ENCODE peak calls at places on chromosomes 6 and 20, in six cellular contexts. P, M, T, J, W and E are unnamed samples.

GRCh38 chr20:37984018-37984785 is 49.1 kb downstream of the TTI1 start:
- DNase-seq in M (no peak), J (peak), W (peak), P (no peak), T (no peak), E (no peak)

GRCh38 chr6:168418631-168419250 is 22.2 kb upstream of the SMOC2 start:
- DNase-seq in T (no peak), W (no peak), P (no peak), J (no peak), M (no peak), E (no peak)

GRCh38 chr6:11416936-11417576 is 120.5 kb upstream of the TMEM170B start:
- DNase-seq in J (no peak), P (no peak), W (no peak), T (no peak), M (no peak), E (no peak)

GRCh38 chr6:135021310-135022049 is 33.1 kb downstream of the HBS1L start:
- DNase-seq in T (no peak), W (no peak), J (no peak), M (peak), P (no peak), E (no peak)

GRCh38 chr6:72953901-72954494 is 271.3 kb downstream of the KHDC1L start:
- DNase-seq in J (no peak), P (no peak), W (no peak), M (no peak), T (no peak), E (no peak)

GRCh38 chr6:110560239-110561015 is 84.0 kb upstream of the SLC22A16 start:
- DNase-seq in J (no peak), W (no peak), P (no peak), M (peak), T (no peak), E (no peak)

GRCh38 chr6:44051516-44051915 is 75.7 kb downstream of the MRPL14 start:
- DNase-seq in T (no peak), P (no peak), W (no peak), M (no peak), J (no peak), E (peak)

GRCh38 chr6:166514196-166514595 is 72.3 kb downstream of the RAMACL start:
- DNase-seq in P (no peak), T (peak), J (no peak), W (no peak), M (no peak), E (no peak)

GRCh38 chr6:99393366-99393697 is 663 bp downstream of the COQ3 start:
- DNase-seq in P (no peak), M (no peak), T (no peak), W (no peak), J (no peak), E (no peak)

GRCh38 chr6:90274481-90275030 is 22.1 kb downstream of the BACH2 start:
- DNase-seq in W (no peak), T (no peak), J (peak), P (no peak), M (peak), E (no peak)

GRCh38 chr6:144955853-144956252 is 670.7 kb downstream of the UTRN start:
- DNase-seq in W (no peak), M (no peak), P (peak), J (no peak), T (no peak), E (peak)

GRCh38 chr6:166825553-166826145 is 130.7 kb downstream of the RNASET2 start:
- DNase-seq in M (no peak), J (no peak), P (peak), T (no peak), W (no peak), E (peak)

GRCh38 chr20:45630366-45630765 is 718 bp downstream of the WFDC9 start:
- DNase-seq in T (no peak), P (no peak), W (no peak), J (no peak), M (no peak), E (peak)

GRCh38 chr6:137045221-137045789 is 540 bp upstream of the IL20RA start:
- DNase-seq in P (no peak), J (no peak), T (no peak), M (no peak), W (no peak), E (no peak)

GRCh38 chr6:37501632-37502466 is 2.2 kb upstream of the CCDC167 start:
- DNase-seq in P (no peak), M (no peak), J (no peak), W (no peak), T (no peak), E (no peak)

GRCh38 chr6:168088161-168089106 is 9.4 kb upstream of the FRMD1 start:
- DNase-seq in M (no peak), T (no peak), W (peak), P (peak), J (peak), E (peak)

GRCh38 chr6:111462770-111463391 is 20.1 kb downstream of the REV3L start:
- DNase-seq in M (no peak), J (no peak), T (no peak), P (no peak), W (no peak), E (no peak)

GRCh38 chr6:121260651-121261102 is 73.6 kb downstream of the TBC1D32 start:
- DNase-seq in P (no peak), W (peak), T (no peak), J (no peak), M (no peak), E (no peak)

GRCh38 chr6:16591681-16592549 is 169.3 kb downstream of the ATXN1 start:
- DNase-seq in W (no peak), T (no peak), M (peak), J (no peak), P (no peak), E (no peak)

GRCh38 chr6:147000545-147001488 is 203.4 kb upstream of the STXBP5 start:
- DNase-seq in M (no peak), P (no peak), W (no peak), J (no peak), T (no peak), E (peak)

GRCh38 chr6:73134588-73134987 is 90.7 kb downstream of the KHDC1L start:
- DNase-seq in P (no peak), T (no peak), J (no peak), M (peak), W (no peak), E (peak)

GRCh38 chr6:151161363-151161762 is 78.4 kb upstream of the AKAP12 start:
- DNase-seq in M (no peak), J (no peak), W (no peak), P (no peak), T (no peak), E (no peak)

GRCh38 chr6:169958510-169958909 is 207.1 kb downstream of the ERMARD start:
- DNase-seq in W (peak), T (no peak), J (no peak), M (no peak), P (no peak), E (no peak)

GRCh38 chr6:21227486-21227885 is 366.1 kb upstream of the SOX4 start:
- DNase-seq in P (no peak), T (no peak), W (no peak), M (no peak), J (no peak), E (peak)

GRCh38 chr20:4483481-4483880 is 238.2 kb upstream of the PRND start:
- DNase-seq in J (no peak), M (no peak), T (no peak), P (no peak), W (no peak), E (peak)

GRCh38 chr6:136288566-136289326 is 900 bp downstream of the BCLAF1 start:
- DNase-seq in W (peak), J (peak), M (peak), P (peak), T (no peak), E (peak)

GRCh38 chr6:36054415-36054814 is 26.8 kb downstream of the MAPK14 start:
- DNase-seq in M (no peak), J (no peak), W (no peak), P (no peak), T (no peak), E (no peak)